ENCODE peak calls at places on chromosomes 2 and 18, in four cellular contexts. X is A549, E is IMR-90, I is fibroblast of lung. T is an unnamed sample. For H3K4me1, the result is how much of the 10 kb centered on the place peaks cover.

GRCh38 chr2:147428348-147428747 is 416.5 kb upstream of the ACVR2A start:
- DNase-seq in X (no peak), E (no peak), I (no peak), T (no peak)

GRCh38 chr2:144943986-144944385 is 424.1 kb upstream of the ZEB2 start:
- DNase-seq in X (no peak), E (peak), I (peak), T (peak)

GRCh38 chr2:239937866-239938640 is 87.1 kb downstream of the NDUFA10 start:
- DNase-seq in X (no peak), E (no peak), I (no peak), T (no peak)

GRCh38 chr2:122643725-122644329 is 888.4 kb downstream of the TSN start:
- DNase-seq in X (no peak), E (peak), I (peak), T (peak)

GRCh38 chr2:179884193-179884592 is 22.8 kb upstream of the ZNF385B start:
- DNase-seq in X (no peak), E (no peak), I (no peak), T (no peak)

GRCh38 chr2:186755066-186755465 is 61.2 kb downstream of the FAM171B start:
- DNase-seq in X (no peak), E (peak), I (peak), T (peak)

GRCh38 chr2:85768713-85769112 is 14.9 kb downstream of the ATOH8 start:
- DNase-seq in X (no peak), E (no peak), I (peak), T (no peak)

GRCh38 chr2:85347554-85347953 is 6.8 kb downstream of the RETSAT start:
- DNase-seq in X (no peak), E (no peak), I (no peak), T (no peak)

GRCh38 chr2:71531522-71532047 is 78.2 kb downstream of the DYSF start:
- DNase-seq in X (peak), E (peak), I (peak), T (peak)

GRCh38 chr18:49081511-49082146 is 130.9 kb upstream of the SMAD7 start:
- DNase-seq in X (no peak), E (peak), I (no peak), T (no peak)

GRCh38 chr18:36298113-36298701 is 694 bp downstream of the FHOD3 start:
- DNase-seq in X (no peak), E (no peak), I (no peak), T (no peak)

GRCh38 chr2:152425765-152426710 is 91.1 kb downstream of the FMNL2 start:
- DNase-seq in X (no peak), E (no peak), I (peak), T (peak)

GRCh38 chr2:233965032-233965614 is 48.0 kb downstream of the TRPM8 start:
- DNase-seq in X (no peak), E (no peak), I (peak), T (peak)

GRCh38 chr2:27596627-27597026 is 13.8 kb downstream of the ZNF512 start:
- DNase-seq in X (no peak), E (peak), I (no peak), T (no peak)

GRCh38 chr2:120373424-120373823 is 27.5 kb downstream of the INHBB start:
- DNase-seq in X (no peak), E (no peak), I (no peak), T (no peak)

GRCh38 chr18:35456181-35456850 is 41.4 kb downstream of the INO80C start:
- DNase-seq in X (no peak), E (peak), I (peak), T (peak)

GRCh38 chr18:79784071-79784913 is 13.4 kb upstream of the KCNG2 start:
- DNase-seq in X (no peak), E (no peak), I (no peak), T (no peak)

GRCh38 chr18:13716916-13717315 is 9.4 kb downstream of the FAM210A start:
- DNase-seq in X (no peak), E (peak), I (no peak), T (no peak)

GRCh38 chr18:54906636-54907180 is 52.6 kb downstream of the CCDC68 start:
- DNase-seq in X (no peak), E (peak), I (peak), T (peak)

GRCh38 chr18:6281874-6282273 is 132.8 kb downstream of the L3MBTL4 start:
- DNase-seq in X (no peak), E (no peak), I (no peak), T (no peak)

GRCh38 chr2:206556357-206556949 is 85.8 kb upstream of the FAM237A start:
- DNase-seq in X (peak), E (peak), I (peak), T (peak)

GRCh38 chr18:30903566-30903965 is 139.0 kb downstream of the DSC3 start:
- DNase-seq in X (no peak), E (no peak), I (peak), T (peak)

GRCh38 chr2:29123584-29124349 is 8.6 kb downstream of the CLIP4 start:
- DNase-seq in X (peak), E (peak), I (peak), T (peak)

GRCh38 chr2:3034856-3035255 is 342.8 kb downstream of the EIPR1 start:
- DNase-seq in X (no peak), E (no peak), I (no peak), T (no peak)

GRCh38 chr18:49479381-49480137 is 7.5 kb downstream of the C18orf32 start:
- DNase-seq in X (no peak), E (no peak), I (no peak), T (no peak)

GRCh38 chr18:69444221-69444620 is 43.5 kb downstream of the DOK6 start:
- DNase-seq in X (no peak), E (no peak), I (peak), T (peak)

DNA sequence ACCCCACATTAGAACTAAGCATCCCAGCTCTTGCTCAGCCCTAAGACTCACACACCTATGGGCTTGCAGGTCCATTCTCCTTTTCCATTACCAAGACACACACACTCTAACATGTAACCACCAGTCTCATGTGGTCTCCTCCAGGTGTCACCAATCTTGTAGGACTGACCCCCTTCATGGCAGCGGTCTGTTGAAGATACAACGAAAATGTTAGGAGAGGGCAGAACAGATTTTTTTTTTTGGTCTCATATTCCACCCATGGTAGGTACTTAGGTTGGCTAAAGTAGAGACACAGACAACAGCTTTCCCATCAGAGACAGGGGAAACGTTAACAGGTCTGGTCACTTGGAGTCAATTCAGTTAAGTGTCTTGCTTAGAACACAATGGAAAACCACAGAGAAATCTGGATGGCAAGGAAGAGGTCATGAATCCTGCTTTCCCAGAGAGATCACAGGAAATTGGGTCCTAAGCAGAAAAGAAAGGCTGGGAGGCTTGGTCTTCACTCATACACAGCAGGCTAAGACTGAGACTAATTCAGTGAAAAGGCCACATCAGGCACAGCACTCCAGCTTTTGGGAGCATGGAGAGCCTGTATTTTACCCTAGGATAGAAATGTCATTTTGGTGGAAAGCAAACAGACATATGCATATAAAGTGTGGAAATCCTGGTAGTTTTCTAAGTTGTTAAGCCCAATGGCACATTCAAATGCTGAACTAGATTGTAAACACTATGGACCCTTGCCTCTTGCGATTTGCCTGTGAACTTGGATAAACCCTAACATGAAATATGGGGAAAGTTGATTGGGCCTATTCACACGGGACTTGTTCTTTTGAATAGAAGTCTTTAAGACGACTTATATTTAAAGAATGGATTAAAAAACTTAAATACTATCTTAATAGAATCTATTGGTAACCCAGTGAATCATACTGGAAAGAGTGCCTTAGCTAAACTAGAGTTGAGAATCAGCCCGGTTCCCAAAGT is 3.8 kb downstream of the FN1 start:
- DNase-seq in X (no peak), E (no peak), I (no peak), T (peak)
- H3K4me1 ChIP-seq in X (half or more), E (under half), I (under half), T (under half)

GRCh38 chr2:216215991-216216390 is 106.8 kb downstream of the XRCC5 start:
- DNase-seq in X (peak), E (peak), I (peak), T (no peak)

GRCh38 chr2:216211614-216212013 is 102.5 kb downstream of the XRCC5 start:
- DNase-seq in X (no peak), E (no peak), I (no peak), T (no peak)

GRCh38 chr2:216216951-216217903 is 108.1 kb downstream of the XRCC5 start:
- DNase-seq in X (no peak), E (peak), I (peak), T (peak)

GRCh38 chr2:216217904-216218260 is 108.7 kb downstream of the XRCC5 start:
- DNase-seq in X (no peak), E (no peak), I (no peak), T (no peak)

GRCh38 chr2:216214768-216215167 is 105.6 kb downstream of the XRCC5 start:
- DNase-seq in X (no peak), E (no peak), I (no peak), T (no peak)
- H3K4me2 ChIP-seq in X (no peak), E (no peak), I (no peak), T (no peak)

GRCh38 chr2:224931956-224932355 is 110.3 kb downstream of the DOCK10 start:
- DNase-seq in X (no peak), E (no peak), I (no peak), T (no peak)

GRCh38 chr2:224930990-224931389 is 111.3 kb downstream of the DOCK10 start:
- DNase-seq in X (no peak), E (no peak), I (no peak), T (no peak)

GRCh38 chr2:224927671-224928173 is 114.5 kb downstream of the DOCK10 start:
- DNase-seq in X (no peak), E (peak), I (peak), T (peak)

GRCh38 chr2:224930124-224930523 is 112.1 kb downstream of the DOCK10 start:
- DNase-seq in X (no peak), E (no peak), I (peak), T (no peak)

GRCh38 chr2:224929512-224929911 is 112.8 kb downstream of the DOCK10 start:
- DNase-seq in X (no peak), E (no peak), I (no peak), T (no peak)
- H3K4me1 ChIP-seq in X (under half), E (under half), I (under half), T (under half)

GRCh38 chr2:26141145-26141769 is 31.6 kb upstream of the GAREM2 start:
- DNase-seq in X (no peak), E (no peak), I (no peak), T (no peak)

GRCh38 chr2:26139269-26140183 is 33.4 kb upstream of the GAREM2 start:
- DNase-seq in X (no peak), E (no peak), I (no peak), T (no peak)

GRCh38 chr2:26144953-26145680 is 27.8 kb upstream of the GAREM2 start:
- DNase-seq in X (peak), E (peak), I (peak), T (peak)

GRCh38 chr2:26148501-26148900 is 24.4 kb upstream of the GAREM2 start:
- DNase-seq in X (no peak), E (peak), I (peak), T (no peak)

GRCh38 chr2:26144031-26144430 is 28.9 kb upstream of the GAREM2 start:
- DNase-seq in X (no peak), E (no peak), I (no peak), T (no peak)
- H3K4me2 ChIP-seq in X (peak), E (no peak), I (no peak), T (no peak)

GRCh38 chr2:68236080-68236734 is 16.1 kb downstream of the PPP3R1 start:
- DNase-seq in X (no peak), E (no peak), I (no peak), T (no peak)

GRCh38 chr2:68236876-68237275 is 15.5 kb downstream of the PPP3R1 start:
- DNase-seq in X (no peak), E (peak), I (peak), T (peak)

GRCh38 chr2:68237976-68238580 is 14.3 kb downstream of the PPP3R1 start:
- DNase-seq in X (no peak), E (no peak), I (no peak), T (no peak)

GRCh38 chr2:68238955-68239822 is 13.1 kb downstream of the PPP3R1 start:
- DNase-seq in X (no peak), E (peak), I (peak), T (peak)

DNA sequence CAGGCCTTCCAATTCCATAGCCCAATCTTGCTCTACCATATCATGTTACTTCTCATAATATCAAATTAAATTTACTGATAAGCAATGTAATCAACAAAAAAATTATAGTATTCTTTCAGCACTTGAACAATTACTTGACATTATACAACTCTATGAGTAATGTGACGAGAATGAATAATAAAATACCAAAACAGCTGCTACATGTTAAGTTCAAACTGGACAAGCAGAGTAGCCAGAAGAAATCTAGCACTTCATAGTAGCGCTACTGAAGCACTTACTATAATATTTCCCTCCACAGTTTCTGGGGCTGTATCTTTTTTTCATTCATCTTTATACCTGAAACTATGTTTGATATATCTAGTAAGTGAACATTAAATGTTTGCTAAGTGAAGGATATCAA is 14.9 kb downstream of the PPP3R1 start:
- DNase-seq in X (no peak), E (peak), I (peak), T (peak)
- H3K4me1 ChIP-seq in X (under half), E (under half), I (under half), T (under half)

GRCh38 chr2:221402072-221402471 is 170.0 kb downstream of the EPHA4 start:
- DNase-seq in X (no peak), E (peak), I (peak), T (peak)
- H3K4me2 ChIP-seq in X (no peak), E (no peak), I (no peak), T (no peak)

GRCh38 chr18:46414863-46415262 is 242.2 kb downstream of the LOXHD1 start:
- DNase-seq in X (no peak), E (no peak), I (no peak), T (no peak)
- H3K4me1 ChIP-seq in X (under half), E (under half), I (under half), T (under half)